ENCODE peak calls at places on chromosomes 4 and X, in ten cellular contexts. E is tibial nerve, T is H9, J is heart right ventricle, O is GM10248, K is GM12878, G is fibroblast of mammary gland, M is WTC11, N is RWPE1, S is neural crest cell. V is an unnamed sample.

GRCh38 chrX:1657367-1658082 is 42.7 kb downstream of the ASMT start:
- DNase-seq in E (no peak), T (no peak), J (no peak), O (peak), K (peak), G (peak), M (no peak), N (peak), S (no peak), V (peak)

GRCh38 chrX:107678957-107679740 is 50.8 kb downstream of the PRPS1 start:
- DNase-seq in E (peak), T (peak), J (peak), O (no peak), K (no peak), G (peak), M (no peak), N (no peak), S (no peak), V (peak)

GRCh38 chr4:125266901-125267601 is 47.7 kb upstream of the FAT4 start:
- DNase-seq in E (no peak), T (no peak), J (no peak), O (no peak), K (no peak), G (peak), M (no peak), N (peak), S (no peak), V (no peak)

GRCh38 chr4:118335316-118335715 is 17.5 kb downstream of the PRSS12 start:
- DNase-seq in E (no peak), T (no peak), J (no peak), O (no peak), K (no peak), G (no peak), M (no peak), N (no peak), S (no peak), V (no peak)

GRCh38 chr4:162497564-162498167 is 333.9 kb upstream of the FSTL5 start:
- DNase-seq in E (no peak), T (no peak), J (no peak), O (peak), K (no peak), G (peak), M (no peak), N (peak), S (no peak), V (no peak)

GRCh38 chr4:21470531-21470930 is 478.0 kb downstream of the KCNIP4 start:
- DNase-seq in E (no peak), T (no peak), J (no peak), O (no peak), K (no peak), G (peak), M (no peak), N (peak), S (no peak), V (no peak)

GRCh38 chr4:84846985-84847384 is 119.5 kb downstream of the WDFY3 start:
- DNase-seq in E (no peak), T (no peak), J (no peak), O (no peak), K (no peak), G (no peak), M (no peak), N (no peak), S (no peak), V (no peak)

GRCh38 chr4:105965183-105965800 is 70.0 kb downstream of the NPNT start:
- DNase-seq in E (no peak), T (no peak), J (no peak), O (no peak), K (no peak), G (no peak), M (no peak), N (peak), S (no peak), V (no peak)

GRCh38 chr4:181939199-181939945 is 303.8 kb upstream of the TENM3 start:
- DNase-seq in E (no peak), T (no peak), J (no peak), O (no peak), K (no peak), G (no peak), M (no peak), N (no peak), S (no peak), V (no peak)

GRCh38 chr4:103150677-103151076 is 47.5 kb downstream of the CENPE start:
- DNase-seq in E (no peak), T (no peak), J (no peak), O (no peak), K (no peak), G (peak), M (no peak), N (peak), S (no peak), V (no peak)

GRCh38 chr4:742096-742741 is 36.6 kb downstream of the PCGF3 start:
- DNase-seq in E (no peak), T (no peak), J (no peak), O (no peak), K (no peak), G (no peak), M (no peak), N (no peak), S (no peak), V (no peak)

DNA sequence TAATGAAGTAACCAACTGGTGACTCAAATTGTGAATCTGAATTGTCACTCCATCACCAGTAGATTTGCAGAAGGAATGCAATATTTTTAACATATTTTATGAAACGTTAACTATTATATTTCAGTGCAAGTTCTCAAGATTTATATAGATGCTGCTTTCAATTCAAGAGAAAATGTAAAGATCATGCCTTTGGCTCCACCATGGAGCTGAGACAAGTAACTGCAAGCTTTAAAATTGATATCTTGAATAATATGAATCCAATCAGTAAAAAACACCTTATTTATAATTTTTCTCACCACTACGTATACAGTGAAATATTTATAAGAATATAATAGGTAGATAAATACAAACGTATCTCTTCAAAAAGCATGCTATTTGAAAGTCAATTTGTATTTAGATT is 27.8 kb upstream of the GALNTL6 start:
- DNase-seq in E (no peak), T (no peak), J (no peak), O (no peak), K (no peak), G (no peak), M (no peak), N (no peak), S (no peak), V (no peak)
- TF ChIP-seq CTCF in E (no peak), T (no peak), J (no peak), O (no peak), K (no peak), G (no peak), M (no peak), N (no peak), S (no peak), V (no peak)

GRCh38 chrX:63744850-63745249 is 40.2 kb downstream of the ARHGEF9 start:
- DNase-seq in E (no peak), T (no peak), J (no peak), O (no peak), K (no peak), G (no peak), M (no peak), N (no peak), S (no peak), V (no peak)
- TF ChIP-seq CTCF in E (no peak), T (no peak), J (no peak), O (no peak), K (no peak), G (no peak), M (no peak), N (no peak), S (no peak), V (no peak)

GRCh38 chr4:73341454-73341853 is 62.6 kb upstream of the ALB start:
- DNase-seq in E (no peak), T (peak), J (no peak), O (peak), K (peak), G (peak), M (peak), N (peak), S (peak), V (no peak)
- TF ChIP-seq CTCF in E (no peak), T (peak), J (peak), O (peak), K (peak), G (peak), M (peak), N (peak), S (peak), V (no peak)

GRCh38 chr4:172688536-172688935 is 480.1 kb upstream of the GALNT7 start:
- DNase-seq in E (no peak), T (no peak), J (no peak), O (no peak), K (no peak), G (no peak), M (no peak), N (no peak), S (no peak), V (no peak)
- TF ChIP-seq CTCF in E (no peak), T (no peak), J (no peak), O (no peak), K (no peak), G (no peak), M (no peak), N (no peak), S (no peak), V (no peak)

GRCh38 chr4:88528861-88529260 is 5.3 kb upstream of the PYURF start:
- DNase-seq in E (no peak), T (no peak), J (no peak), O (no peak), K (no peak), G (no peak), M (no peak), N (no peak), S (no peak), V (no peak)
- TF ChIP-seq CTCF in E (no peak), T (no peak), J (no peak), O (no peak), K (no peak), G (no peak), M (no peak), N (peak), S (peak), V (no peak)

GRCh38 chr4:126627255-126627654 is 1005.5 kb upstream of the INTU start:
- DNase-seq in E (no peak), T (no peak), J (no peak), O (no peak), K (no peak), G (peak), M (peak), N (peak), S (no peak), V (no peak)
- TF ChIP-seq CTCF in E (no peak), T (peak), J (peak), O (no peak), K (peak), G (peak), M (no peak), N (no peak), S (peak), V (no peak)